ENCODE peak calls at places on chromosomes 3 and 15, in eight cellular contexts. N is NCI-H146, P is NCI-H2081, U is anterior cingulate cortex, J is occipital lobe, W is thoracic aorta, G is aorta, M is SK-N-SH. I is an unnamed sample.

GRCh38 chr3:84547971-84548970 is 410.5 kb upstream of the CADM2 start:
- DNase-seq in N (peak), P (peak), U (no peak), J (no peak), W (no peak), G (no peak), M (peak), I (no peak)

GRCh38 chr3:156317457-156317856 is 197.1 kb downstream of the KCNAB1 start:
- DNase-seq in N (no peak), P (no peak), U (no peak), J (no peak), W (no peak), G (no peak), M (no peak), I (no peak)

GRCh38 chr15:68386587-68387287 is 45.2 kb downstream of the ITGA11 start:
- DNase-seq in N (no peak), P (no peak), U (no peak), J (no peak), W (no peak), G (peak), M (no peak), I (peak)

GRCh38 chr15:90402230-90402629 is 14.2 kb downstream of the IQGAP1 start:
- DNase-seq in N (no peak), P (peak), U (no peak), J (no peak), W (no peak), G (peak), M (no peak), I (peak)

GRCh38 chr15:95394186-95395067 is 936.1 kb upstream of the NR2F2 start:
- DNase-seq in N (no peak), P (no peak), U (no peak), J (no peak), W (no peak), G (no peak), M (no peak), I (no peak)

GRCh38 chr15:77819271-77819806 is 186.6 kb upstream of the LINGO1 start:
- DNase-seq in N (peak), P (no peak), U (peak), J (peak), W (no peak), G (no peak), M (peak), I (no peak)

GRCh38 chr15:66701422-66702034 is 508 bp upstream of the SMAD6 start:
- DNase-seq in N (no peak), P (no peak), U (no peak), J (no peak), W (no peak), G (peak), M (peak), I (peak)

GRCh38 chr15:70512772-70513362 is 250.5 kb downstream of the UACA start:
- DNase-seq in N (peak), P (peak), U (no peak), J (no peak), W (no peak), G (no peak), M (peak), I (no peak)

GRCh38 chr3:129180461-129180860 is 3.2 kb downstream of the CNBP start:
- DNase-seq in N (no peak), P (no peak), U (no peak), J (no peak), W (no peak), G (no peak), M (no peak), I (no peak)

GRCh38 chr3:184637705-184638104 is 74.2 kb downstream of the MAGEF1 start:
- DNase-seq in N (no peak), P (no peak), U (no peak), J (no peak), W (no peak), G (no peak), M (no peak), I (no peak)

I was measured in tibial artery.